ENCODE peak calls at places on chromosomes 3 and 15, in ten cellular contexts. V is PC-3; A is stromal cell of bone marrow; K is A172; F is cardiac fibroblast; M is AG10803; H is CD8-positive, alpha-beta memory T cell; J is brain microvascular endothelial cell; E is bronchial epithelial cell; O is stimulated activated CD4-positive, alpha-beta T cell treated with anti-CD3 and anti-CD28 coated beads, Interleukin-2, amount 100 ng/mL, for 24 hours. L is an unnamed sample.

GRCh38 chr15:45274636-45275035 is 22.6 kb downstream of the SLC28A2 start:
- DNase-seq in A (no peak), F (no peak), E (no peak), H (no peak), O (no peak), M (no peak), V (no peak), J (no peak), K (no peak), L (no peak)

GRCh38 chr15:59485036-59485435 is 47.0 kb downstream of the FAM81A start:
- DNase-seq in F (no peak), V (no peak), A (no peak), M (no peak), E (no peak), O (no peak), H (no peak), J (no peak), K (no peak), L (no peak)

GRCh38 chr3:131535131-131535530 is 32.4 kb upstream of the MRPL3 start:
- DNase-seq in J (no peak), O (no peak), V (peak; percentile 78), H (no peak), K (no peak), F (no peak), E (peak; percentile 13), M (peak; percentile 85), A (peak; percentile 64), L (no peak)

GRCh38 chr3:193831495-193832455 is 238.8 kb downstream of the OPA1 start:
- DNase-seq in E (peak; percentile 67), V (no peak), K (peak; percentile 95), F (no peak), A (no peak), M (no peak), H (no peak), J (no peak), O (no peak), L (peak; percentile 19)

GRCh38 chr3:189781384-189781783 is 150.2 kb downstream of the TP63 start:
- DNase-seq in J (no peak), K (no peak), H (no peak), E (peak; percentile 79), A (no peak), O (no peak), M (no peak), F (no peak), V (no peak), L (no peak)

GRCh38 chr3:150068440-150069157 is 97.9 kb upstream of the PFN2 start:
- DNase-seq in F (no peak), H (no peak), V (peak; percentile 64), O (no peak), K (no peak), J (no peak), E (no peak), A (no peak), M (no peak), L (no peak)

GRCh38 chr3:140910860-140911259 is 30.8 kb upstream of the SLC25A36 start:
- DNase-seq in O (no peak), E (peak; percentile 21), A (no peak), H (no peak), V (peak; percentile 13), F (peak; percentile 30), K (no peak), M (no peak), J (no peak), L (no peak)

GRCh38 chr3:197420115-197420514 is 121.7 kb upstream of the DLG1 start:
- DNase-seq in O (no peak), J (no peak), E (no peak), A (peak; percentile 55), H (no peak), F (peak; percentile 28), M (peak; percentile 43), K (no peak), V (no peak), L (no peak)

GRCh38 chr15:69712999-69713398 is 260.4 kb downstream of the RPLP1 start:
- DNase-seq in H (no peak), V (peak; percentile 59), J (no peak), O (no peak), A (no peak), M (no peak), K (no peak), F (no peak), E (no peak), L (no peak)

L was measured in islet precursor cell.